ENCODE peak calls at places on chromosomes 6 and 20, in six cellular contexts. H is PC-3; J is H1; G is effector memory CD4-positive, alpha-beta T cell; O is stomach; M is neuronal stem cell. R is an unnamed sample. For H3K4me1, the result is how much of the 10 kb centered on the place peaks cover.

GRCh38 chr20:49501917-49502316 is 19.4 kb upstream of the KCNB1 start:
- DNase-seq in J (no peak), O (no peak), M (no peak), G (no peak), H (peak), R (no peak)

GRCh38 chr20:1870792-1871550 is 24.2 kb upstream of the SIRPA start:
- DNase-seq in M (no peak), G (no peak), H (no peak), O (no peak), J (no peak), R (no peak)

GRCh38 chr20:63854069-63854765 is 7.1 kb upstream of the ABHD16B start:
- DNase-seq in O (no peak), G (no peak), J (no peak), M (no peak), H (no peak), R (no peak)

GRCh38 chr6:84522135-84522535 is 242.3 kb downstream of the TBX18 start:
- DNase-seq in H (peak), G (no peak), O (no peak), J (no peak), M (no peak), R (no peak)

GRCh38 chr20:5181955-5182354 is 55.1 kb downstream of the CDS2 start:
- DNase-seq in O (no peak), J (no peak), M (no peak), G (no peak), H (peak), R (no peak)

GRCh38 chr6:90261801-90262200 is 34.8 kb downstream of the BACH2 start:
- DNase-seq in M (no peak), J (no peak), G (no peak), O (no peak), H (no peak), R (no peak)

GRCh38 chr20:34922654-34923381 is 32.8 kb downstream of the GSS start:
- DNase-seq in H (peak), G (no peak), J (no peak), M (no peak), O (peak), R (no peak)

GRCh38 chr20:52592567-52592966 is 379.6 kb upstream of the TSHZ2 start:
- DNase-seq in M (no peak), G (no peak), O (no peak), J (no peak), H (no peak), R (no peak)

GRCh38 chr6:68572525-68572924 is 62.6 kb upstream of the ADGRB3 start:
- DNase-seq in J (peak), O (no peak), M (no peak), H (peak), G (no peak), R (no peak)

GRCh38 chr6:126631343-126631742 is 291.4 kb downstream of the CENPW start:
- DNase-seq in M (no peak), G (no peak), H (no peak), J (no peak), O (no peak), R (no peak)

GRCh38 chr6:25972902-25973301 is 10.3 kb downstream of the TRIM38 start:
- DNase-seq in H (no peak), J (no peak), M (no peak), G (no peak), O (no peak), R (no peak)

GRCh38 chr20:41170386-41171105 is 33.2 kb downstream of the PLCG1 start:
- DNase-seq in J (no peak), O (no peak), G (no peak), M (no peak), H (no peak), R (no peak)

GRCh38 chr6:113363866-113364265 is 493.3 kb upstream of the MARCKS start:
- DNase-seq in O (no peak), J (no peak), H (no peak), G (no peak), M (no peak), R (no peak)
- H3K4me1 ChIP-seq in O (under half), J (under half), H (half or more), G (under half), M (under half), R (under half)

GRCh38 chr6:15385521-15385920 is 139.7 kb downstream of the JARID2 start:
- DNase-seq in G (no peak), H (no peak), J (no peak), M (no peak), O (no peak), R (no peak)

GRCh38 chr6:15387118-15387517 is 141.2 kb downstream of the JARID2 start:
- DNase-seq in O (no peak), M (no peak), H (no peak), G (no peak), J (no peak), R (no peak)

GRCh38 chr6:15386756-15387112 is 140.9 kb downstream of the JARID2 start:
- DNase-seq in H (no peak), J (no peak), M (no peak), G (no peak), O (no peak), R (no peak)

GRCh38 chr6:15384901-15385300 is 139.0 kb downstream of the JARID2 start:
- DNase-seq in M (no peak), H (no peak), G (no peak), J (no peak), O (no peak), R (no peak)

GRCh38 chr6:15386110-15386755 is 140.4 kb downstream of the JARID2 start:
- DNase-seq in M (no peak), H (no peak), J (no peak), G (no peak), O (no peak), R (no peak)
- H3K4me3 ChIP-seq in M (no peak), H (no peak), J (no peak), G (no peak), O (no peak), R (no peak)

GRCh38 chr20:36855241-36855657 is 20.7 kb upstream of the TLDC2 start:
- DNase-seq in M (no peak), G (no peak), O (no peak), J (no peak), H (no peak), R (no peak)

GRCh38 chr20:36856691-36857635 is 19.0 kb upstream of the TLDC2 start:
- DNase-seq in G (no peak), H (peak), J (no peak), M (no peak), O (no peak), R (no peak)

GRCh38 chr20:36859282-36859555 is 16.7 kb upstream of the TLDC2 start:
- DNase-seq in J (no peak), O (no peak), H (no peak), M (no peak), G (no peak), R (no peak)

GRCh38 chr20:36854343-36855240 is 21.3 kb upstream of the TLDC2 start:
- DNase-seq in G (no peak), J (no peak), H (no peak), O (no peak), M (no peak), R (peak)

GRCh38 chr20:36856196-36856595 is 19.7 kb upstream of the TLDC2 start:
- DNase-seq in O (no peak), M (no peak), G (no peak), J (no peak), H (peak), R (no peak)
- H3K27ac ChIP-seq in O (peak), M (no peak), G (no peak), J (no peak), H (peak), R (peak)

GRCh38 chr6:42370323-42370985 is 81.3 kb downstream of the TRERF1 start:
- DNase-seq in M (no peak), G (no peak), O (no peak), J (no peak), H (no peak), R (no peak)
- H3K4me1 ChIP-seq in M (under half), G (under half), O (under half), J (under half), H (under half), R (under half)

DNA sequence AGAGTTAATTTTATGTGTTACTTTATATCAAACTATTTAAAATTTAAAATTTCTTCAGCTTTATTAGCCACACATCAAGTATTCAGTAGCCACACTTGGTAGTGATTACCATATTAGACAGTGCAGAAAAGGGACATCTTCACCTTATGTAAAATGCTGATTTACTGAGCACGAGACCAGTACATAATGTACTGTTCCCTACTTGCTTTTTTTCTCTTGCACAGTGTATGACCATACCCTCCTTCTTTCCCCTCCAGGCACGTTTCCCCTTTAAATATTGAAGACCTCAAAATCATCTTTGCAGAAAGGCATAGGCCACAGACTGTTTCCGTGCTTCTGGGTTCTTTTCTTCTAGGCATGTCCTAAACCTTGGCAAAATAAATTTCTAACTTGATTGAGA is 18.0 kb downstream of the DSTN start:
- DNase-seq in G (no peak), J (no peak), M (no peak), H (no peak), O (no peak), R (no peak)
- H3K4me3 ChIP-seq in G (no peak), J (no peak), M (no peak), H (no peak), O (no peak), R (no peak)

GRCh38 chr20:56359212-56360132 is 698 bp downstream of the FAM210B start:
- DNase-seq in G (no peak), H (peak), O (peak), M (peak), J (no peak), R (peak)

GRCh38 chr20:56360133-56360898 is 1.5 kb downstream of the FAM210B start:
- DNase-seq in M (no peak), O (no peak), H (peak), J (no peak), G (no peak), R (no peak)

GRCh38 chr20:56360899-56361199 is 2.1 kb downstream of the FAM210B start:
- DNase-seq in J (no peak), O (no peak), M (no peak), H (no peak), G (no peak), R (no peak)

GRCh38 chr20:56358070-56358469 is 704 bp upstream of the FAM210B start:
- DNase-seq in G (no peak), J (no peak), H (peak), O (no peak), M (no peak), R (no peak)

DNA sequence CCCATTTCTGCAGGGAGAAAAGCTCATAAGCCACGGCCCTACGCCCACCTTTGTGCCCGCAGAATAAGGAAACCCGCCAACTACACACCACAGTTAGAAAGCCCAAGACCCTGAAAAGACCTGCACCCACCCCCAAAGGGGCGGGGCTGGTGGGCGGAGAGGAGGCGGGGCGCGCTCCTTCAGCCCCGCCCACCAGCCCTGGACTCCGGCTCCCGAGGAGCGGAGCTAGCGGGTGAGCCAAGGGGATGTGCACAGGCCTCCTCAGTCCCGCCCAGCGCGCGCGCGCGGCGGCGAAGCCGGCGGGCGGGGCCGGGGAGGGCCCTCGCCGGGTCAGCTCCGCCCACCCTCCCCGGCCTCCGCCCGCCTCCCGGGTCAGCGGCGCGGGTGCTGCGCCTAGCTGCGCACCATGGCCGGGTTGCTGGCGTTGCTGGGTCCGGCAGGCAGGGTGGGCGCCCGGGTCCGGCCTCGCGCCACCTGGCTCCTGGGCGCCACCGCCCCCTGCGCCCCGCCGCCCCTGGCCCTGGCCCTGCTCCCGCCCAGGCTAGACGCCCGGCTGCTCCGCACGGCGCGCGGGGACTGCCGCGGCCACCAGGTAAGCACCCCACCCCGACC is at the start of gene FAM210B:
- DNase-seq in J (peak), G (peak), M (peak), O (peak), H (peak), R (peak)
- H3K27ac ChIP-seq in J (no peak), G (peak), M (no peak), O (peak), H (peak), R (peak)

GRCh38 chr6:135002229-135002844 is 52.3 kb downstream of the HBS1L start:
- DNase-seq in O (no peak), J (no peak), H (peak), G (no peak), M (no peak), R (no peak)
- H3K4me1 ChIP-seq in O (under half), J (under half), H (under half), G (under half), M (under half), R (under half)